ENCODE peak calls at places on chromosomes 7 and 10, in four cellular contexts. S is adrenal gland, N is fibroblast of lung, Y is AG04450. A is an unnamed sample.
A peak's percentile ranks its signal among the peaks of the same experiment; 100 is the strongest.

GRCh38 chr10:106950060-106950459 is 214.4 kb downstream of the SORCS1 start:
- DNase-seq in S (no peak), N (no peak), Y (no peak), A (no peak)

GRCh38 chr7:130219086-130219620 is 11.5 kb downstream of the SSMEM1 start:
- DNase-seq in S (no peak), N (no peak), Y (no peak), A (no peak)

GRCh38 chr7:109890622-109891021 is 1200.3 kb upstream of the LRRN3 start:
- DNase-seq in S (no peak), N (no peak), Y (no peak), A (no peak)

GRCh38 chr7:45384499-45384898 is 189.7 kb upstream of the ADCY1 start:
- DNase-seq in S (no peak), N (no peak), Y (no peak), A (peak; percentile 24)

GRCh38 chr7:129864042-129864441 is 88.7 kb downstream of the UBE2H start:
- DNase-seq in S (peak; percentile 36), N (no peak), Y (no peak), A (no peak)

GRCh38 chr7:24573008-24573553 is at the start of gene PALS2:
- DNase-seq in S (peak; percentile 86), N (peak; percentile 67), Y (no peak), A (no peak)

GRCh38 chr7:101911800-101912705 is 94.6 kb downstream of the CUX1 start:
- DNase-seq in S (peak; percentile 48), N (peak; percentile 94), Y (peak; percentile 72), A (no peak)

GRCh38 chr10:102312683-102313082 is 67.4 kb downstream of the GBF1 start:
- DNase-seq in S (no peak), N (no peak), Y (no peak), A (no peak)

GRCh38 chr7:112161253-112162160 is 44.7 kb downstream of the DOCK4 start:
- DNase-seq in S (no peak), N (no peak), Y (no peak), A (no peak)

GRCh38 chr10:76649723-76650127 is 987.9 kb downstream of the KCNMA1 start:
- DNase-seq in S (no peak), N (peak; percentile 68), Y (peak; percentile 39), A (no peak)

GRCh38 chr7:108805808-108806397 is 236.2 kb downstream of the DNAJB9 start:
- DNase-seq in S (no peak), N (peak; percentile 45), Y (no peak), A (no peak)

GRCh38 chr10:69406302-69406811 is 10.4 kb downstream of the TACR2 start:
- DNase-seq in S (no peak), N (no peak), Y (no peak), A (no peak)

GRCh38 chr7:34844936-34845665 is 187.1 kb downstream of the NPSR1 start:
- DNase-seq in S (no peak), N (no peak), Y (no peak), A (no peak)

GRCh38 chr7:102455596-102455995 is 9.1 kb downstream of the ALKBH4 start:
- DNase-seq in S (no peak), N (no peak), Y (no peak), A (no peak)

GRCh38 chr7:66043681-66044497 is 31.7 kb upstream of the ASL start:
- DNase-seq in S (peak; percentile 58), N (peak; percentile 8), Y (no peak), A (peak; percentile 22)

GRCh38 chr10:47339759-47340612 is 8.2 kb upstream of the RBP3 start:
- DNase-seq in S (no peak), N (no peak), Y (no peak), A (no peak)

GRCh38 chr7:141676618-141677017 is 25.3 kb downstream of the DENND11 start:
- DNase-seq in S (no peak), N (no peak), Y (no peak), A (no peak)

DNA sequence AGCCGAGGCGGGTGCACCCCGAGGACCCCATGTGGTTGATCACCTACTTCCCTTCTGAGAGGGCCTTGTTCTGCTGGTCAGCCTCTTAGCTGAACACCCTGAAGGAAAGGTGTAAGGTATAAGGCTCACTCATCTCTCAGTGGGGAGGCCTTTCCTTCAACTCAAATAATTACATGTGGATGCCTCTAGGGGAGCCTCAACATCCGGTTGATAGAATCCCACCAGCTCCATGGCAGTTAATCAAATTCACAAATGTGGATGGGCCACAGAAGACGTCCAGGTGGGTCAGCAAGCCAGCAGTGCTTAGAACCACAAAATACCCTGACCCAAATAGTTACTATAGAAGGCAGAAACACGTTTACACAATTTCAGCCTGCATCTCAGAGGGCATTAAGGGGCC is 37.7 kb upstream of the ZNF32 start:
- DNase-seq in S (no peak), N (no peak), Y (no peak), A (no peak)
- TF ChIP-seq CTCF in S (no peak), N (peak; percentile 16), Y (peak; percentile 21), A (peak; percentile 7)

DNA sequence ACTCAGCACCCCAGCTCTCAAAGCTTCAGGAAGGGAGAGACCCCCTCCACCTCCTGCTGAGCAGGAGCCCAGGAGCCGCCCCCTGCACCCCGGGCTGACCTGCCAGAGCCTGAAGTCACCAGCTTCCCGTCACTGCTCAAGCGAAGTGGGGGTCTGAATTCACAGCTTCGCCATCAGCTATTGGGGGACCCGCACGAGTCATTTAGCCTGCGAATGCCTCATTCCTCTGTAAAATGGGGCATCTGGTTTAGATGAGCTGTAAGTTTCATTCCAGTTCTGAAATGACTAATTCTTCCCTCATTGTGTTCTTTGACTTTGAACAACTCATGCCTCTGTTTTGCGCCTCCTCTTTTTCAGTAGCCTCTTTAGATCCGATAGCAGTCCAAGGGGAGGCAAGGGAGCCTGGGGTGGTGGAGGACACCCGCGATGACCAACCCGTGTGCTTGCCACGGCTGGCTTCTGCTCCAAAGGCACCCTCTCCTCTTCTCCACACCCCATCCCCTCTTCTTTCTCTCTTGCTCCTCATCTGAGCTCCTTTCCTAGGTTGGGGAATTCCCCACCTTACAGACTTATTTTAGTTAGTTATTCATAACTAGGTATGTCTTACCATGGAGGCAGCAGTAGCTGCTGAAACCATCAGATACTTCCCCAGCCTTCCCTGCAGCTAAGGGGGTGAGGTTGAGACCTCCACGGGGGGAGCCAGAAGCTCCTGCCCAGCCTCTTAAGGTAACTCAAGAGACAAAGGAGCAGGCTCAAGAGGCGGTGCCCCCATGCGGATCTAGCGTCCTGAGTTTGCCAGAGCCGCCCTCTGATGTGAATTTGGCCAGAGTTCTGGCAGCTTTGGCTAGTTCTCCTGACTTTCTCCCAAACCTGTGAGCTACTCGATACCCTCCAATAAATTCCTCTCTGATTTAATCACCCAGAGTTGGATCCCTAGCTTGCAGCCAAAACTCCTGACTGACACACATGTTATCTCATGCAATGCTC is 47.7 kb downstream of the RBM17 start:
- DNase-seq in S (no peak), N (peak; percentile 56), Y (peak; percentile 32), A (no peak)
- H3K4me3 ChIP-seq in S (no peak overlapping the region), N (peak overlapping the region; percentile 14), Y (peak overlapping the region; percentile 37), A (no peak overlapping the region)

GRCh38 chr7:22576941-22577927 is 77.2 kb upstream of the STEAP1B start:
- DNase-seq in S (peak; percentile 35), N (peak; percentile 99), Y (peak; percentile 91), A (peak; percentile 95)
- TF ChIP-seq CTCF in S (no peak), N (no peak), Y (no peak), A (no peak)

GRCh38 chr7:128032605-128033235 is 1.5 kb upstream of the LRRC4 start:
- DNase-seq in S (peak; percentile 52), N (no peak), Y (no peak), A (no peak)
- H3K4me3 ChIP-seq in S (peak overlapping the region; percentile 72), N (peak overlapping the region; percentile 50), Y (peak overlapping the region; percentile 54), A (peak overlapping the region; percentile 47)

A was measured in retinal pigment epithelial cell.